ENCODE peak calls at places on chromosomes 4 and X, in ten cellular contexts. A is RPMI7951; G is stimulated activated CD8-positive, alpha-beta memory T cell treated with anti-CD3 and anti-CD28 coated beads, Interleukin-2, amount 100 ng/mL, for 48 hours; S is stromal cell of bone marrow; V is activated CD4-positive, alpha-beta T cell treated with anti-CD3 and anti-CD28 coated beads, Interleukin-2, amount 50 U/mL, for 4 hours; K is bronchial epithelial cell; N is cardiac muscle cell; B is EL; Z is LHCN-M2; C is endothelial cell. F is an unnamed sample.

GRCh38 chr4:109432676-109433075 is 939 bp upstream of the SEC24B start:
- DNase-seq in K (peak), C (no peak), G (no peak), A (peak), N (peak), B (peak), S (peak), Z (peak), V (no peak), F (peak)

GRCh38 chrX:80747832-80748231 is 61.8 kb downstream of the BRWD3 start:
- DNase-seq in B (peak), G (no peak), S (no peak), V (no peak), C (no peak), N (no peak), A (peak), Z (peak), K (peak), F (no peak)

GRCh38 chrX:16567681-16568080 is 82.3 kb upstream of the S100G start:
- DNase-seq in B (no peak), A (no peak), N (no peak), Z (no peak), K (no peak), G (no peak), C (no peak), S (no peak), V (no peak), F (no peak)

GRCh38 chrX:12138366-12139313 is at the start of gene FRMPD4:
- DNase-seq in V (no peak), G (no peak), A (no peak), N (peak), B (peak), S (no peak), C (peak), Z (peak), K (no peak), F (peak)

GRCh38 chr4:103011378-103012025 is 8.0 kb downstream of the SLC9B1 start:
- DNase-seq in V (no peak), S (no peak), A (peak), Z (no peak), B (peak), K (peak), N (peak), G (no peak), C (no peak), F (no peak)

GRCh38 chr4:168848977-168849687 is 160.9 kb downstream of the CBR4 start:
- DNase-seq in S (no peak), K (no peak), G (no peak), B (peak), N (peak), C (no peak), Z (peak), V (no peak), A (peak), F (no peak)

GRCh38 chrX:45803383-45803921 is 602.8 kb upstream of the DIPK2B start:
- DNase-seq in N (peak), Z (peak), A (peak), G (no peak), B (peak), S (peak), C (no peak), K (peak), V (peak), F (peak)

GRCh38 chrX:149275836-149276235 is 229.3 kb downstream of the IDS start:
- DNase-seq in B (peak), Z (no peak), K (no peak), S (no peak), N (no peak), G (no peak), A (peak), C (no peak), V (no peak), F (no peak)

GRCh38 chrX:20363003-20363674 is 96.4 kb upstream of the RPS6KA3 start:
- DNase-seq in N (no peak), C (no peak), G (no peak), B (no peak), A (peak), V (no peak), Z (peak), K (no peak), S (no peak), F (peak)

GRCh38 chr4:163111588-163111987 is 55.1 kb downstream of the NAF1 start:
- DNase-seq in K (peak), C (no peak), A (no peak), N (peak), V (no peak), B (no peak), S (peak), G (no peak), Z (no peak), F (peak)

GRCh38 chr4:147801820-147802219 is 69.9 kb downstream of the ARHGAP10 start:
- DNase-seq in G (no peak), A (no peak), K (no peak), N (no peak), V (no peak), B (no peak), C (no peak), S (no peak), Z (no peak), F (no peak)

GRCh38 chr4:120964596-120964995 is 42.1 kb upstream of the PRDM5 start:
- DNase-seq in A (no peak), Z (no peak), K (no peak), C (no peak), B (no peak), N (no peak), G (no peak), V (no peak), S (no peak), F (no peak)

GRCh38 chrX:103464774-103465117 is 54.5 kb downstream of the RAB40A start:
- DNase-seq in S (peak), A (peak), N (peak), V (peak), K (peak), C (peak), Z (peak), G (peak), B (peak), F (peak)

GRCh38 chr4:3287271-3287971 is 5.4 kb upstream of the RGS12 start:
- DNase-seq in N (no peak), S (no peak), G (no peak), K (no peak), V (no peak), B (no peak), C (no peak), Z (no peak), A (no peak), F (no peak)

GRCh38 chrX:151753313-151754041 is 18.9 kb downstream of the CNGA2 start:
- DNase-seq in S (peak), B (peak), C (peak), G (no peak), V (no peak), A (peak), Z (no peak), K (peak), N (peak), F (peak)

GRCh38 chr4:101019941-101020401 is 327.4 kb downstream of the PPP3CA start:
- DNase-seq in N (no peak), A (peak), B (no peak), Z (no peak), C (no peak), S (no peak), V (no peak), G (no peak), K (peak), F (no peak)

GRCh38 chrX:8815460-8816065 is 14.4 kb upstream of the FAM9A start:
- DNase-seq in V (no peak), K (peak), G (no peak), B (peak), N (peak), S (peak), Z (peak), A (peak), C (peak), F (peak)